ENCODE peak calls at places on chromosome X, in seven cellular contexts. N is pancreas, W is IMR-90, E is PC-3, B is right lobe of liver, U is GM23338, J is fibroblast of lung. X is an unnamed sample.

GRCh38 chrX:45266456-45266855 is 65.8 kb upstream of the DIPK2B start:
- DNase-seq in W (no peak), B (no peak), J (no peak), U (no peak), N (no peak), E (no peak), X (no peak)

GRCh38 chrX:149937881-149938426 is 337 bp downstream of the EOLA2 start:
- DNase-seq in J (peak), N (peak), E (no peak), B (peak), U (peak), W (peak), X (peak)

GRCh38 chrX:139112432-139112831 is 400.9 kb upstream of the FGF13 start:
- DNase-seq in W (no peak), N (no peak), B (no peak), J (peak), U (no peak), E (peak), X (no peak)

GRCh38 chrX:141701081-141701480 is 2.5 kb upstream of the SPANXD start:
- DNase-seq in E (no peak), W (no peak), N (no peak), J (no peak), U (peak), B (no peak), X (no peak)

GRCh38 chrX:15173411-15173810 is 96.5 kb downstream of the ASB9 start:
- DNase-seq in E (no peak), U (no peak), J (no peak), N (no peak), B (no peak), W (no peak), X (no peak)

GRCh38 chrX:69556094-69557011 is 52.2 kb downstream of the NALF2 start:
- DNase-seq in E (peak), N (no peak), B (no peak), J (peak), U (peak), W (no peak), X (no peak)

GRCh38 chrX:10098235-10098819 is 58.4 kb upstream of the CLCN4 start:
- DNase-seq in N (no peak), B (no peak), E (no peak), W (no peak), J (no peak), U (no peak), X (no peak)

GRCh38 chrX:150873616-150874015 is 24.9 kb downstream of the CD99L2 start:
- DNase-seq in N (no peak), U (no peak), B (no peak), J (peak), W (peak), E (peak), X (no peak)

GRCh38 chrX:154040307-154040756 is 20.6 kb upstream of the IRAK1 start:
- DNase-seq in J (peak), N (no peak), W (peak), B (no peak), E (no peak), U (no peak), X (no peak)

GRCh38 chrX:75071334-75071733 is 84.7 kb downstream of the ABCB7 start:
- DNase-seq in N (no peak), J (no peak), U (no peak), E (no peak), W (no peak), B (no peak), X (no peak)

GRCh38 chrX:16643160-16643559 is 6.8 kb upstream of the S100G start:
- DNase-seq in J (no peak), W (peak), E (no peak), U (peak), B (no peak), N (no peak), X (no peak)

GRCh38 chrX:45850197-45850774 is 649.6 kb upstream of the DIPK2B start:
- DNase-seq in E (peak), J (peak), W (no peak), N (no peak), B (no peak), U (peak), X (no peak)

GRCh38 chrX:154486396-154487207 is at the start of gene UBL4A:
- DNase-seq in U (peak), B (peak), N (peak), E (peak), J (no peak), W (peak), X (no peak)

GRCh38 chrX:74119016-74119910 is 184.7 kb upstream of the ZCCHC13 start:
- DNase-seq in N (no peak), W (peak), U (no peak), J (peak), E (peak), B (no peak), X (no peak)

GRCh38 chrX:44585866-44586265 is 43.2 kb upstream of the FUNDC1 start:
- DNase-seq in W (no peak), N (no peak), J (no peak), E (no peak), B (no peak), U (no peak), X (no peak)

GRCh38 chrX:15500497-15500966 is at the start of gene BMX:
- DNase-seq in N (no peak), U (peak), E (no peak), W (no peak), B (no peak), J (no peak), X (no peak)

GRCh38 chrX:39377773-39378172 is 576.5 kb downstream of the MID1IP1 start:
- DNase-seq in U (no peak), E (no peak), W (no peak), N (no peak), B (no peak), J (no peak), X (no peak)

GRCh38 chrX:38275615-38276014 is 51.7 kb downstream of the RPGR start:
- DNase-seq in N (no peak), U (no peak), B (no peak), W (peak), J (peak), E (peak), X (no peak)

GRCh38 chrX:47573334-47574095 is 8.7 kb upstream of the TIMP1 start:
- DNase-seq in E (peak), N (no peak), J (peak), B (no peak), U (peak), W (peak), X (no peak)

GRCh38 chrX:23879380-23880090 is 28.2 kb downstream of the APOO start:
- DNase-seq in J (no peak), W (no peak), N (no peak), U (no peak), B (peak), E (no peak), X (no peak)

GRCh38 chrX:119686087-119686639 is 6.8 kb downstream of the SEPTIN6 start:
- DNase-seq in N (no peak), U (no peak), W (no peak), E (no peak), B (no peak), J (peak), X (no peak)

GRCh38 chrX:572490-573124 is 58.0 kb upstream of the SHOX start:
- DNase-seq in U (no peak), B (no peak), J (no peak), N (no peak), E (no peak), W (no peak), X (no peak)

GRCh38 chrX:118345045-118345400 is 883 bp upstream of the WDR44 start:
- DNase-seq in N (no peak), J (no peak), E (no peak), W (no peak), U (no peak), B (no peak), X (no peak)

GRCh38 chrX:119693996-119694451 is 1.1 kb upstream of the SEPTIN6 start:
- DNase-seq in U (peak), E (no peak), J (no peak), B (no peak), W (no peak), N (peak), X (no peak)

GRCh38 chrX:80806557-80806956 is 3.1 kb downstream of the BRWD3 start:
- DNase-seq in N (no peak), E (no peak), U (no peak), B (no peak), J (no peak), W (no peak), X (no peak)

GRCh38 chrX:145549476-145549875 is 268.2 kb upstream of the SLITRK2 start:
- DNase-seq in U (no peak), N (no peak), J (no peak), W (no peak), E (no peak), B (no peak), X (no peak)

GRCh38 chrX:115350696-115351408 is 61.3 kb downstream of the LUZP4 start:
- DNase-seq in W (no peak), U (no peak), E (no peak), J (no peak), N (no peak), B (no peak), X (no peak)

GRCh38 chrX:66756717-66757116 is 117.8 kb upstream of the EDA2R start:
- DNase-seq in N (no peak), J (no peak), U (no peak), E (no peak), W (no peak), B (no peak), X (no peak)

GRCh38 chrX:126342859-126343258 is 176.8 kb upstream of the DCAF12L2 start:
- DNase-seq in N (no peak), U (no peak), B (peak), E (no peak), W (no peak), J (no peak), X (no peak)

GRCh38 chrX:13281289-13281688 is 38.6 kb downstream of the ATXN3L start:
- DNase-seq in B (no peak), U (no peak), J (no peak), N (no peak), W (no peak), E (no peak), X (no peak)

GRCh38 chrX:13285693-13286092 is 34.2 kb downstream of the ATXN3L start:
- DNase-seq in N (no peak), E (no peak), B (no peak), W (no peak), J (no peak), U (no peak), X (no peak)

GRCh38 chrX:13285229-13285628 is 34.6 kb downstream of the ATXN3L start:
- DNase-seq in J (no peak), E (no peak), B (no peak), U (no peak), N (no peak), W (no peak), X (no peak)

GRCh38 chrX:13283512-13283911 is 36.3 kb downstream of the ATXN3L start:
- DNase-seq in B (no peak), U (peak), W (no peak), J (no peak), E (no peak), N (no peak), X (no peak)

GRCh38 chrX:13283968-13284914 is 35.6 kb downstream of the ATXN3L start:
- DNase-seq in U (peak), B (no peak), J (no peak), N (no peak), E (peak), W (peak), X (no peak)
- H3K27ac ChIP-seq in U (peak), B (no peak), J (no peak), N (no peak), E (no peak), W (peak), X (no peak)

DNA sequence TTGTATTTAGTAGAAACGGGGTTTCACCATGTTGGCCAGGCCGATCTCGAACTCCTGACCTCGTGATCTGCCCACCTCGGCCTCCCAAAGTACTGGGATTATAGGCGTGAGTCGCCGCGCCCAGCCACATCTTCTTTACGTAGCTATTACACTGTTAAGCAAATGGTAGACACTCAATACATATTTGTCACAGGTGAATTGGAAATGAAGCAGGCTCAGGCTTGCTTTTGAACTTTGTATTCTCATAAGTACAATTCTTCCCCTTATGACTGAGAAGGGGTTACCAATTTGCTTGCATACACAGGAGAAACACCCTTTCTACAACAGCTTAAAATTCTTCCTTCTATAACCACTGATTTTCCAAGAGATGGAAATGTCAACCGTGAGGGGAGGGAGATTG is 787 bp upstream of the SRPX2 start:
- DNase-seq in U (no peak), W (no peak), J (no peak), N (no peak), B (no peak), E (no peak), X (no peak)
- H3K27ac ChIP-seq in U (no peak), W (peak), J (peak), N (no peak), B (no peak), E (peak), X (no peak)

DNA sequence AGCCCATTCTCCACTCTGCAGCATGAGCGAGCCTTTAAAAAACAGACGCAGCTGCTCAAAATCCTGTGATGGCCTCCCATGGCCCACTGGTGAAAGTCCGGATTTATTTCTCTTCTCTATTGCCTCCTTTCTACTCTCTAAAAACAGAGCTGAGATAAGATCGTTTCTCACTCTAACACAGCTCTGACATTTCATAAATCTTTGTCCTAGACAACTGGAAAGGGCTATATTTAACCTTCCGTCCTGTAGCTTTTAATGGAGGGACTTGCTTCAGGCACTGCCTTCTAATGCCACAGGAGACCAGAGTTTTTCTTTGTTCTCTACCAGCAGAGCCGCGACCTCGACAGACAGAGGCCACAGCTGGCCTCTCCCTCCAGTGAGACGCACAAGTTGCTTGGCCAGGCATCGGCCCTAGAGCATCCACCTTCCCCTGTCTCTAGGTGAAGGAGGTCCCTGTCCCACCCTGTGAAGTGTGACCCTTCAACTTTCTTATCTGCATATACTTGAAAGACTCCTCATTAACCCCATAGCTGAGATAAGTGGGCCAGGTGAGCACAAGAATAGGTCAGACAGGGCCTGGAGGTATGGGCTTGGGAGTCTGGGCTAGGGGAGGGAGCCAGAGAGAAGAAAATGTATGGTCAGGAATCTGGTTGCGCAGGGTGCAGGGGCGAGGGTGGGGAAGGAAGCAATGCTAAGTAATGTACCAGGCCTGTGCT is 50.0 kb downstream of the RTL5 start:
- DNase-seq in N (no peak), J (no peak), B (no peak), W (no peak), E (no peak), U (no peak), X (no peak)
- H3K27ac ChIP-seq in N (no peak), J (no peak), B (no peak), W (no peak), E (no peak), U (no peak), X (no peak)

DNA sequence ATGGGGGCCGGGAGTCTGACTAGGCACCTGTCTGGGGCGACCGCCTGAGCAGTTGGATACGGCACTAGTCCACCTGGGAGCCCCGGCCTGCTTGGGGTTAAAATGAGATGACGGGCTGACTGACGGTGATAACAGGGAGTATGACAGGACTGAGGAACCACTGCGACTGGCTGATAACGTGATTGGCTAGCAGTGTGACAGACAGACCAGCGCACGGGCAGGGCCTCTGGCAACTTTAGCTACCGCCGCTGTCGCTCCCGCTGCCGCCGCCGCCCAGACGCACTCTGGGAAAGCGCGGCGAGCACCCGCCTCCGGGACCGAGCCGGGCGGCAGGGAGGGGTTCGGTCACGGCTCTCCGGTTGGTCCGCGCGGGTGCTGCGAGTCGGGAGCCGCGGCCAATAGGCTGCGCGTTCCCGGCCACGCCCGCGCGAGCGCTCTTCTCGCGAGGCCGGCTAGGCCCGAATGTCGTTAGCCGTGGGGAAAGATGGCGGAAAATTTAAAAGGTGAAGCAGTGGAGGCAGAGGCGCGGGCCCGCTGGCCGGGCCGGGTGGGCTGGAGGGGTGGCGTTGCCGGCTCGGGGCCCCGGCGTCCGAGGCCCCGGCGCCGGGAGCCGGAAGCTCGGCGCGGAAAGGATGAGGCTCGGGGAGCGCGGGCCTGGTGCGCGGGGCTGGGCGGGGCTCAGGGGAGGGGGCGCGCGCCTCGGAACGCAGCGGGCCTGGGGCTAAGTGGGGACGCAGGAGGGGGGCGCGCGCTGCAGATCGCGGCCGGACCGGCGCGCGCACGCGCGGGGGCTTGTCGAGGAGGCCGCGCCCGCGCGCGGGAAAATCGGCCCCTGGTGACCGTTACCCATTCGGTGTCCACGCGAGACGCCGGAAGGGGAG is at the start of gene SUV39H1:
- DNase-seq in J (peak), B (peak), E (peak), W (peak), U (peak), N (peak), X (peak)
- H3K27ac ChIP-seq in J (peak), B (peak), E (peak), W (peak), U (no peak), N (peak), X (peak)

DNA sequence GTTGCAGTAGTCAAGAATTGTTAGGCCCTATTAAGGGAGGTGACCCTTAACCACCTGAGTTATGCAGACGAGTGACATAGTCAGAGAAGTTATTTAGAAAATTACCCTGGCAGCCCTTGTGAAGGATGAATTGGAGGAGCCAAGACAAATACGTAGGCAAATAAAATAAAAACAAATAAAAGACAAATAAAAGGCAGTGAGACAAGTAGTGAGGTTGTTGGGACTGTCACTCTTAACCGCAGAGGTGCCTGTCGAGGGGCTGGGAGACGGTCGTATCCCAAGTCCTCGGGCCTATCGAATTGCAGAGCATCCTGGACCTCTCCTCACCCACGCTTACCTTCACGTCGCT is 58.0 kb upstream of the ZC4H2 start:
- DNase-seq in W (no peak), B (no peak), N (no peak), J (no peak), E (peak), U (no peak), X (no peak)
- H3K27ac ChIP-seq in W (peak), B (no peak), N (peak), J (peak), E (no peak), U (no peak), X (peak)

GRCh38 chrX:103376979-103377324 is 614 bp downstream of the BEX3 start:
- DNase-seq in W (peak), U (peak), J (peak), E (peak), B (peak), N (no peak), X (no peak)
- H3K27ac ChIP-seq in W (peak), U (peak), J (peak), E (no peak), B (peak), N (peak), X (peak)

X was measured in substantia nigra.